ENCODE peak calls at places on chromosome 5, in seven cellular contexts. U, Z, X, V, J, D and M are unnamed samples.

GRCh38 chr5:56323505-56323904 is 90.4 kb upstream of the ANKRD55 start:
- DNase-seq in J (no peak), U (no peak), Z (peak; percentile 67), D (no peak), X (no peak), V (no peak), M (no peak)

GRCh38 chr5:72265032-72265903 is 54.8 kb downstream of the MRPS27 start:
- DNase-seq in D (no peak), V (no peak), X (no peak), U (no peak), J (no peak), Z (no peak), M (no peak)

GRCh38 chr5:179422213-179422839 is 77.1 kb upstream of the ADAMTS2 start:
- DNase-seq in X (peak; percentile 37), Z (no peak), J (no peak), V (no peak), U (no peak), D (no peak), M (no peak)

GRCh38 chr5:141704782-141705297 is 22.8 kb upstream of the ARAP3 start:
- DNase-seq in D (no peak), U (no peak), J (no peak), Z (no peak), V (no peak), X (no peak), M (no peak)

GRCh38 chr5:16539169-16539666 is 73.6 kb upstream of the ZNF622 start:
- DNase-seq in V (no peak), Z (peak; percentile 46), J (no peak), U (no peak), D (no peak), X (no peak), M (no peak)

GRCh38 chr5:68423154-68423811 is 207.7 kb downstream of the PIK3R1 start:
- DNase-seq in V (no peak), J (no peak), D (no peak), Z (no peak), X (no peak), U (no peak), M (no peak)

GRCh38 chr5:156310115-156310514 is 16.8 kb upstream of the SGCD start:
- DNase-seq in J (no peak), X (no peak), Z (no peak), D (no peak), V (no peak), U (no peak), M (no peak)

GRCh38 chr5:164360589-164360988 is 855.2 kb downstream of the MAT2B start:
- DNase-seq in X (no peak), J (no peak), U (no peak), Z (no peak), D (no peak), V (no peak), M (no peak)

GRCh38 chr5:67141644-67142043 is 55.0 kb downstream of the CD180 start:
- DNase-seq in D (no peak), V (no peak), U (no peak), Z (no peak), X (no peak), J (no peak), M (no peak)

GRCh38 chr5:146640285-146640896 is 124.4 kb upstream of the GPR151 start:
- DNase-seq in X (no peak), D (no peak), U (no peak), Z (no peak), V (no peak), J (no peak), M (no peak)

GRCh38 chr5:5494489-5495402 is 72.3 kb downstream of the ICE1 start:
- DNase-seq in J (peak; percentile 70), X (peak; percentile 92), V (peak; percentile 88), U (no peak), D (no peak), Z (peak; percentile 15), M (no peak)

GRCh38 chr5:81302596-81302995 is 1.2 kb downstream of the ZCCHC9 start:
- DNase-seq in D (no peak), J (no peak), U (no peak), Z (no peak), V (no peak), X (no peak), M (no peak)

GRCh38 chr5:3221432-3221831 is 374.2 kb upstream of the IRX1 start:
- DNase-seq in Z (no peak), V (no peak), J (no peak), U (no peak), D (no peak), X (no peak), M (no peak)

GRCh38 chr5:153445875-153446567 is 44.4 kb upstream of the GRIA1 start:
- DNase-seq in D (peak; percentile 59), X (no peak), Z (peak; percentile 6), U (peak; percentile 71), V (peak; percentile 44), J (no peak), M (no peak)

GRCh38 chr5:66860199-66860975 is 264.2 kb downstream of the MAST4 start:
- DNase-seq in Z (no peak), D (no peak), J (no peak), V (no peak), U (no peak), X (no peak), M (no peak)

GRCh38 chr5:176994460-176995121 is 12.0 kb downstream of the UIMC1 start:
- DNase-seq in D (no peak), J (no peak), Z (no peak), X (no peak), U (no peak), V (peak; percentile 73), M (peak; percentile 35)

GRCh38 chr5:58088941-58089340 is 370.9 kb downstream of the PLK2 start:
- DNase-seq in X (no peak), Z (no peak), V (no peak), J (no peak), U (no peak), D (no peak), M (no peak)

GRCh38 chr5:108233617-108234016 is 148.3 kb downstream of the FBXL17 start:
- DNase-seq in X (no peak), J (no peak), D (no peak), U (no peak), V (no peak), Z (no peak), M (no peak)

GRCh38 chr5:79107020-79107796 is 4.4 kb upstream of the BHMT start:
- DNase-seq in X (no peak), J (no peak), D (peak; percentile 14), V (no peak), Z (no peak), U (no peak), M (no peak)

GRCh38 chr5:135055385-135055784 is 21.4 kb upstream of the PITX1 start:
- DNase-seq in J (no peak), U (no peak), Z (no peak), V (peak; percentile 20), X (no peak), D (no peak), M (no peak)

GRCh38 chr5:91022518-91022917 is 360.6 kb downstream of the ARRDC3 start:
- DNase-seq in U (no peak), D (no peak), Z (no peak), J (no peak), X (no peak), V (no peak), M (no peak)

GRCh38 chr5:57724836-57725235 is 242.2 kb upstream of the ACTBL2 start:
- DNase-seq in J (no peak), Z (peak; percentile 10), D (no peak), U (no peak), X (no peak), V (no peak), M (no peak)

GRCh38 chr5:31237159-31237558 is 43.7 kb downstream of the CDH6 start:
- DNase-seq in X (no peak), U (peak; percentile 5), Z (no peak), D (peak; percentile 39), V (no peak), J (no peak), M (peak; percentile 24)

GRCh38 chr5:116510525-116510924 is 64.1 kb downstream of the SEMA6A start:
- DNase-seq in J (no peak), X (no peak), U (no peak), D (peak; percentile 20), Z (no peak), V (no peak), M (no peak)

GRCh38 chr5:138833095-138833494 is 42.0 kb downstream of the LRRTM2 start:
- DNase-seq in X (no peak), V (no peak), Z (no peak), J (no peak), D (no peak), U (no peak), M (no peak)

GRCh38 chr5:5591567-5591966 is 169.1 kb downstream of the ICE1 start:
- DNase-seq in U (no peak), Z (no peak), J (no peak), D (no peak), X (no peak), V (no peak), M (no peak)

GRCh38 chr5:176152933-176153317 is 85.3 kb upstream of the SIMC1 start:
- DNase-seq in V (no peak), Z (no peak), J (no peak), D (no peak), X (no peak), U (no peak), M (no peak)

GRCh38 chr5:71748360-71748759 is 29.3 kb downstream of the CARTPT start:
- DNase-seq in J (no peak), Z (no peak), U (no peak), X (no peak), V (peak; percentile 45), D (no peak), M (peak; percentile 68)

GRCh38 chr5:150258126-150258525 is 31.4 kb downstream of the CAMK2A start:
- DNase-seq in V (no peak), Z (no peak), J (no peak), U (no peak), X (no peak), D (no peak), M (no peak)

GRCh38 chr5:150503977-150504620 is 3.8 kb upstream of the NDST1 start:
- DNase-seq in D (peak; percentile 71), J (no peak), Z (no peak), U (peak; percentile 30), V (peak; percentile 91), X (no peak), M (peak; percentile 66)

GRCh38 chr5:38468978-38469706 is 87.3 kb downstream of the LIFR start:
- DNase-seq in V (no peak), U (no peak), J (no peak), X (no peak), D (no peak), Z (no peak), M (no peak)

GRCh38 chr5:142671801-142672200 is 14.1 kb downstream of the FGF1 start:
- DNase-seq in V (no peak), U (no peak), J (no peak), X (no peak), D (no peak), Z (no peak), M (no peak)

GRCh38 chr5:136018814-136019777 is 9.7 kb upstream of the TGFBI start:
- DNase-seq in X (no peak), Z (peak; percentile 33), U (no peak), J (no peak), V (no peak), D (no peak), M (peak; percentile 82)

GRCh38 chr5:17151686-17152085 is 65.7 kb upstream of the BASP1 start:
- DNase-seq in J (no peak), Z (no peak), V (no peak), D (no peak), X (peak; percentile 64), U (no peak), M (no peak)

GRCh38 chr5:123116063-123116462 is 27.0 kb downstream of the PRDM6 start:
- DNase-seq in J (no peak), X (no peak), U (no peak), V (no peak), D (no peak), Z (no peak), M (no peak)

GRCh38 chr5:41683181-41683580 is 172.8 kb upstream of the PLCXD3 start:
- DNase-seq in U (no peak), D (no peak), X (no peak), Z (no peak), J (no peak), V (no peak), M (no peak)

GRCh38 chr5:131373265-131373664 is 109.4 kb downstream of the CDC42SE2 start:
- DNase-seq in U (no peak), D (no peak), V (no peak), X (no peak), J (no peak), Z (no peak), M (no peak)